ENCODE peak calls at places on chromosomes 3 and 15, in four cellular contexts. V is activated naive CD4-positive, alpha-beta T cell treated with anti-CD3 and anti-CD28 coated beads, Interleukin-2, amount 50 U/mL, for 16 hours; T is non-pigmented ciliary epithelial cell; Y is frontal cortex. U is an unnamed sample.
A peak's percentile ranks its signal among the peaks of the same experiment; 100 is the strongest.

GRCh38 chr15:83904107-83904720 is 250.3 kb downstream of the ADAMTSL3 start:
- DNase-seq in V (no peak), T (peak; percentile 14), Y (no peak), U (no peak)

GRCh38 chr3:52083556-52084087 is 27.3 kb upstream of the DUSP7 start:
- DNase-seq in V (no peak), T (no peak), Y (no peak), U (no peak)

GRCh38 chr3:161920196-161920595 is 423.6 kb downstream of the OTOL1 start:
- DNase-seq in V (no peak), T (no peak), Y (no peak), U (no peak)

GRCh38 chr15:82714026-82714425 is 4.4 kb upstream of the AP3B2 start:
- DNase-seq in V (no peak), T (no peak), Y (no peak), U (no peak)

GRCh38 chr15:90099868-90100854 is 2.1 kb downstream of the IDH2 start:
- DNase-seq in V (no peak), T (no peak), Y (peak; percentile 50), U (no peak)

GRCh38 chr15:94168250-94168649 is 63.1 kb upstream of the MCTP2 start:
- DNase-seq in V (no peak), T (no peak), Y (no peak), U (no peak)

GRCh38 chr3:24137958-24138875 is 193.1 kb downstream of the NR1D2 start:
- DNase-seq in V (no peak), T (no peak), Y (no peak), U (no peak)

GRCh38 chr3:194346621-194347020 is 4.5 kb downstream of the CPN2 start:
- DNase-seq in V (no peak), T (no peak), Y (no peak), U (no peak)

GRCh38 chr15:39608185-39608584 is 27.3 kb downstream of the THBS1 start:
- DNase-seq in V (no peak), T (no peak), Y (no peak), U (no peak)

GRCh38 chr3:111200027-111200426 is 128.4 kb downstream of the NECTIN3 start:
- DNase-seq in V (no peak), T (no peak), Y (no peak), U (no peak)